ENCODE peak calls at places on chromosomes 6 and 20, in six cellular contexts. N is H54, G is tibial nerve, B is erythroblast, C is prostate gland, W is A549. E is an unnamed sample.

GRCh38 chr20:24701668-24702067 is 232.2 kb downstream of the SYNDIG1 start:
- DNase-seq in N (no peak), G (no peak), B (no peak), C (no peak), W (no peak), E (no peak)

GRCh38 chr6:38701551-38701950 is 1.4 kb downstream of the GLO1 start:
- DNase-seq in N (no peak), G (no peak), B (no peak), C (no peak), W (no peak), E (no peak)

GRCh38 chr20:46564241-46564957 is 13.9 kb upstream of the OCSTAMP start:
- DNase-seq in N (no peak), G (no peak), B (no peak), C (no peak), W (no peak), E (no peak)

GRCh38 chr20:48282591-48283228 is 497.4 kb upstream of the SULF2 start:
- DNase-seq in N (no peak), G (no peak), B (peak; percentile 2), C (no peak), W (no peak), E (no peak)

GRCh38 chr6:134373282-134373922 is 55.5 kb upstream of the SGK1 start:
- DNase-seq in N (no peak), G (peak; percentile 59), B (peak; percentile 42), C (no peak), W (peak; percentile 15), E (no peak)

GRCh38 chr20:24109008-24109407 is 120.4 kb upstream of the GGTLC1 start:
- DNase-seq in N (no peak), G (no peak), B (no peak), C (no peak), W (no peak), E (no peak)

GRCh38 chr20:50278377-50278683 is 87.7 kb downstream of the CEBPB start:
- DNase-seq in N (no peak), G (no peak), B (no peak), C (no peak), W (no peak), E (no peak)

GRCh38 chr6:136494710-136495109 is 55.5 kb downstream of the MAP7 start:
- DNase-seq in N (no peak), G (no peak), B (no peak), C (no peak), W (no peak), E (no peak)

GRCh38 chr20:9068232-9068781 is 580 bp upstream of the PLCB4 start:
- DNase-seq in N (peak; percentile 64), G (no peak), B (no peak), C (peak; percentile 40), W (peak; percentile 75), E (no peak)

GRCh38 chr6:166839569-166839968 is 116.8 kb downstream of the RNASET2 start:
- DNase-seq in N (no peak), G (no peak), B (no peak), C (no peak), W (no peak), E (no peak)

GRCh38 chr6:135209803-135210202 is 28.7 kb downstream of the MYB start:
- DNase-seq in N (no peak), G (no peak), B (no peak), C (no peak), W (no peak), E (no peak)

GRCh38 chr6:5412663-5413062 is 151.3 kb downstream of the FARS2 start:
- DNase-seq in N (no peak), G (no peak), B (no peak), C (no peak), W (no peak), E (no peak)

GRCh38 chr6:169044376-169045230 is 209.0 kb downstream of the THBS2 start:
- DNase-seq in N (no peak), G (no peak), B (no peak), C (no peak), W (no peak), E (no peak)

GRCh38 chr20:45445805-45446562 is 23.6 kb upstream of the WFDC2 start:
- DNase-seq in N (peak; percentile 45), G (no peak), B (peak; percentile 51), C (no peak), W (peak; percentile 82), E (peak; percentile 45)

GRCh38 chr6:144944121-144944520 is 659.0 kb downstream of the UTRN start:
- DNase-seq in N (no peak), G (no peak), B (no peak), C (no peak), W (no peak), E (no peak)

GRCh38 chr6:89828988-89829590 is 591 bp upstream of the CASP8AP2 start:
- DNase-seq in N (no peak), G (no peak), B (no peak), C (no peak), W (peak; percentile 21), E (no peak)
- TF ChIP-seq POLR2A in N (peak; percentile 11), G (no peak), B (peak; percentile 92), C (no peak), W (no peak), E (peak; percentile 6)

DNA sequence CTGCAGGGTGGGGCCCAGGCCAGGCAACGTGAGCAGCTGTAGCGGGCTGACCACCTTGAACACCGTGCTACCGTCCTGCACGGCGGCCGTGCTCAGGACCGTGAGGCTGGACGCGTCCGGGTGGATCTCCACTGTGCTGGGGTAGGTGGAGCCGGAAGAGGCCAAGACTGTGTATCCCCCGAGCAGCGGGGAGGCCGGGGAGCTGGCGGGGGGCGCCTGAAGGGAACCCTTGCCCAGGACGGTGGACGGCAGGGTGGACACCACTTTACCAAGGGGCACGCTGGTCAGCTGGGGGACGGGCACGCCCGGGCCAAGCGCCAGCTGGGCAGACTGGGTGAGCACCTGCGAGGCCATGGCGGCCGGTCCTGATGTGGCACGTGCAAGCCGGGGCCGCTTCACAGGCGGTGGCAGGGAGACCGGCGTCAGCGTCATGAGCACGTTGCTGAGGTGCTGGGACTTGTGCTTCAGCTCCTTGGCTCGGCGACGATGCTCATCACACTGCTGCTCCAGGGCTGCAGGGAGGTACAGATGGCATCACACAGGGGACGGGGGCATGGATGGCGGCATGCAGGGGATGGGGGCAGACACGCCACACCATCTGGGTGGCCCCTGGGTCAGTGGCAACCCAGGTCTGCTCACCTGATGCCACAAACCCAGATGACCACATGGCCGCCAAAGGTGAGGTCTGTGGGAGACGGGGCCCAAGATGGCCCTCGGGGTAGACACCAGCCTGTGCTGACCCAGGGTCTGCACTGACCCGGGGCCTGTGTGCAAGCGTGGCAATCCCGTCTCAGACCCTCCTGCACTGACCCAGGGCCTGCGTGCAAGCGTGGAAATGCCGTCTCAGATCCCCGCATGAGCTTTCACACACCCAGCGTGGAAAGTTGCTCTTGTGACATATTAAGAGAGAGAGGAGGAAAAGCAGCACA is 16.4 kb upstream of the HELZ2 start:
- DNase-seq in N (no peak), G (no peak), B (no peak), C (no peak), W (no peak), E (no peak)
- TF ChIP-seq POLR2A in N (no peak), G (no peak), B (no peak), C (no peak), W (no peak), E (no peak)

DNA sequence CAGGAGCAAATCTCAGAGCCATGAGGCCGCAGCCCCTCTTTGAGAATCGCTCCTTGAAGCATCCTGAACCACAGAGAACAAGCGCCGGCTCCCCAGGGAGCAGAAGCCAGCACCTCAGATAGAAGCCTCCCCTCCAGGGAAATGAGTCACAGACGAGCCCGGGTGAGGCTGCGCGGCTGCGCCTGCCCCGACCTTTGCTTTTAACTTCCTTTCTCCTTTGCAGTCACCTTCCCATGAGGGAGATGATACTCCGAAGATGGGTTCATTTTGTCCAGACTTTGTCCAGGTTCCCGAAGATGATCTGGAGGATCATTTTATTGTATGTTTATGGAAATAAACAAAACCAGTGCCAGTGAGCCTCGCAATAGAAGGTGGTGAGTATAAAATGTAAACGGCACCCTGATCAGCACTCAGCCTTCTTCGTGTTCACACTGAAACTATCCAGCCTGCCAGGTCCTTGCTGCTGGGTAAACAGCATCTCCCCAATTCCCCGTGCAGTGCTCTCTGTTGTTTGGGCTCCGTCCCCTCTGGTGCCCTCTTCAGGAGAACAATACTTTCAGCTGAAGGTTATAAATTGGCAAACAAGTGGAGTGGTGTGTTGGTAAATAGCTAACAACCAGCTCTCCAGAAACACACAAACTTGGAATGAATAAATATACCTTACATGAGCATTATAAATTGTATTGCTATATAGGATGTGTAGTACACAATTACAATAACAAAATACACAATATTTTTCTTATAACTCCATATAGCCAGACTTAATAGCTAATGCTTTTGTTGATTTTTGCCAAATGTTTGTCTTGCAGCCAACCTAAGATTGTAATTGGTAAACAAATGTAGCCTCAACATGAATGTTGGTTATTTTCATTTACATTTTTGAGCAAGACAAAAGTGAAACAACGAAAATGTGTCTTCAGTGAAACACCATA is 41.4 kb upstream of the TMEM181 start:
- DNase-seq in N (peak; percentile 84), G (peak; percentile 23), B (peak; percentile 55), C (peak; percentile 55), W (peak; percentile 70), E (peak; percentile 77)
- TF ChIP-seq POLR2A in N (no peak), G (no peak), B (no peak), C (no peak), W (no peak), E (no peak)

GRCh38 chr6:160520043-160520904 is 143.8 kb downstream of the LPA start:
- DNase-seq in N (peak; percentile 41), G (peak; percentile 83), B (no peak), C (peak; percentile 77), W (peak; percentile 61), E (no peak)
- TF ChIP-seq POLR2A in N (no peak), G (no peak), B (no peak), C (no peak), W (peak; percentile 36), E (no peak)

GRCh38 chr6:30102701-30103629 is 9.9 kb downstream of the TRIM31 start:
- DNase-seq in N (peak; percentile 64), G (peak; percentile 96), B (peak; percentile 93), C (peak; percentile 90), W (peak; percentile 83), E (peak; percentile 74)
- TF ChIP-seq POLR2A in N (no peak), G (no peak), B (no peak), C (no peak), W (no peak), E (peak; percentile 8)

GRCh38 chr20:41329435-41330342 is 10.9 kb upstream of the LPIN3 start:
- DNase-seq in N (peak; percentile 89), G (peak; percentile 73), B (peak; percentile 19), C (peak; percentile 33), W (peak; percentile 44), E (peak; percentile 26)
- TF ChIP-seq POLR2A in N (peak; percentile 66), G (no peak), B (no peak), C (no peak), W (no peak), E (peak; percentile 71)

DNA sequence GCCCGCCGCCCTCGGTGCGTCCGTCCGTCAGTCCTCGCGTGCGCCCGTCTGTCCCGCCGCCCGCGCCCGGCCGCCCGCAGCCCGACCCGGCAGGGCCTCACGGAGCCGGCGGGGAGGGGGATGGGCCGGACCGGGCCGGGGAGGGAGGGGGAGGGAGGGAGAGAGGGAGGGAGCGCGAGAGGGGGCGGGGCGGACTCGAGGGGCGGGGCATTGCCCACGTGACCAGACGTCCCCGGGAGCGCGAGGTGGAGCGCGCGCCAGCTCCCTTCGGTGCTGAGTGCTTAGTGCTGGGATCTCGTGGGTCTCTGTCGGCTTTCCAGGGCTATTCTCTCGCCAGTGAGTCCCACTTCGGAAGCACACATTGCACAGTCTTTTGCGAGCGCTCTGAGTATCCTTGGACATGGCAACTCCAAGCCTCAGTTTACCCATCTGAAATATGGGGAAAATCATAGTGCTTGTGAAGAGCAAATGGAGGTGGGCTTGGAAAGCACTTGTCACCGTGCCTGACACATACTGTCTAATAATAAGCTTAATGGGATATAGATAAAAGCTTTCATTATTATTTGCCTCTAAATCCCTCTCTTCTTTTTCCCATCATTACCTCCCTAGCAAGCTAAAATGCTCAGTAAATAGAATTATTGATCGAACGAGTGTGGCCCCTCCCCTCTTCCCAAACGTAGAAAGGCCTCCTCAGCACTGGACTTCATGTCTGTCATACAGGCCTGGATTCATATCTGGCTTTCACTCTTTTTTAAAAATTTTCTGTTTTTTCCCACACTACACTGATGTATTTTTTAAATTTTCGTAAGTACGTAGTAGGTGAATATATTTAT is at the start of gene NCOA6:
- DNase-seq in N (peak; percentile 85), G (peak; percentile 81), B (peak; percentile 95), C (peak; percentile 87), W (peak; percentile 65), E (peak; percentile 50)
- TF ChIP-seq POLR2A in N (peak; percentile 33), G (no peak), B (peak; percentile 55), C (no peak), W (peak; percentile 80), E (peak; percentile 63)

E was measured in HCT116.